ENCODE peak calls at places on chromosomes 3 and 15, in nine cellular contexts. One of them, this sample, is unnamed.

GRCh38 chr15:48556159-48556897 is 89.2 kb downstream of the FBN1 start:
- DNase-seq in A549: no peak
- DNase-seq in AG04450: no peak
- DNase-seq in hepatocyte: no peak
- DNase-seq in transverse colon: no peak
- DNase-seq in WERI-Rb-1: no peak
- DNase-seq in psoas muscle: no peak
- DNase-seq in ovary: no peak
- DNase-seq in body of pancreas: no peak
- DNase-seq in this sample: no peak

GRCh38 chr15:50744601-50745000 is 20.9 kb downstream of the SPPL2A start:
- DNase-seq in psoas muscle: no peak
- DNase-seq in AG04450: no peak
- DNase-seq in ovary: no peak
- DNase-seq in WERI-Rb-1: no peak
- DNase-seq in hepatocyte: no peak
- DNase-seq in transverse colon: no peak
- DNase-seq in body of pancreas: no peak
- DNase-seq in A549: no peak
- DNase-seq in this sample: no peak

GRCh38 chr15:75864213-75865059 is 21.2 kb downstream of the UBE2Q2 start:
- DNase-seq in psoas muscle: no peak
- DNase-seq in transverse colon: no peak
- DNase-seq in AG04450: no peak
- DNase-seq in WERI-Rb-1: no peak
- DNase-seq in A549: no peak
- DNase-seq in body of pancreas: no peak
- DNase-seq in ovary: no peak
- DNase-seq in hepatocyte: no peak
- DNase-seq in this sample: no peak

GRCh38 chr15:39583586-39584265 is 2.8 kb downstream of the THBS1 start:
- DNase-seq in AG04450: no peak
- DNase-seq in ovary: peak
- DNase-seq in psoas muscle: no peak
- DNase-seq in WERI-Rb-1: peak
- DNase-seq in body of pancreas: no peak
- DNase-seq in hepatocyte: peak
- DNase-seq in A549: peak
- DNase-seq in transverse colon: peak
- DNase-seq in this sample: peak

GRCh38 chr3:191070762-191071365 is 128.2 kb upstream of the OSTN start:
- DNase-seq in ovary: no peak
- DNase-seq in transverse colon: no peak
- DNase-seq in A549: no peak
- DNase-seq in hepatocyte: no peak
- DNase-seq in WERI-Rb-1: no peak
- DNase-seq in psoas muscle: no peak
- DNase-seq in AG04450: no peak
- DNase-seq in body of pancreas: no peak
- DNase-seq in this sample: no peak

GRCh38 chr3:11154036-11154952 is at the start of gene HRH1:
- DNase-seq in body of pancreas: no peak
- DNase-seq in ovary: peak
- DNase-seq in psoas muscle: peak
- DNase-seq in A549: peak
- DNase-seq in WERI-Rb-1: no peak
- DNase-seq in hepatocyte: peak
- DNase-seq in transverse colon: peak
- DNase-seq in AG04450: no peak
- DNase-seq in this sample: no peak

GRCh38 chr3:21163961-21164360 is 587.0 kb downstream of the ZNF385D start:
- DNase-seq in hepatocyte: no peak
- DNase-seq in body of pancreas: no peak
- DNase-seq in transverse colon: no peak
- DNase-seq in A549: no peak
- DNase-seq in WERI-Rb-1: no peak
- DNase-seq in psoas muscle: no peak
- DNase-seq in AG04450: no peak
- DNase-seq in ovary: no peak
- DNase-seq in this sample: no peak

GRCh38 chr3:4748701-4749378 is 230.4 kb upstream of the BHLHE40 start:
- DNase-seq in ovary: no peak
- DNase-seq in WERI-Rb-1: no peak
- DNase-seq in hepatocyte: peak
- DNase-seq in AG04450: no peak
- DNase-seq in A549: no peak
- DNase-seq in transverse colon: no peak
- DNase-seq in psoas muscle: no peak
- DNase-seq in body of pancreas: no peak
- DNase-seq in this sample: no peak

GRCh38 chr3:196662711-196663571 is 23.4 kb downstream of the NRROS start:
- DNase-seq in WERI-Rb-1: peak
- DNase-seq in A549: no peak
- DNase-seq in hepatocyte: no peak
- DNase-seq in transverse colon: no peak
- DNase-seq in AG04450: no peak
- DNase-seq in body of pancreas: no peak
- DNase-seq in ovary: no peak
- DNase-seq in psoas muscle: no peak
- DNase-seq in this sample: no peak

GRCh38 chr3:65604863-65605526 is 433.7 kb downstream of the MAGI1 start:
- DNase-seq in psoas muscle: no peak
- DNase-seq in AG04450: no peak
- DNase-seq in hepatocyte: no peak
- DNase-seq in WERI-Rb-1: no peak
- DNase-seq in ovary: no peak
- DNase-seq in body of pancreas: no peak
- DNase-seq in A549: no peak
- DNase-seq in transverse colon: no peak
- DNase-seq in this sample: peak

GRCh38 chr15:95262866-95263564 is 1031.7 kb downstream of the MCTP2 start:
- DNase-seq in body of pancreas: no peak
- DNase-seq in ovary: no peak
- DNase-seq in A549: no peak
- DNase-seq in hepatocyte: no peak
- DNase-seq in WERI-Rb-1: no peak
- DNase-seq in psoas muscle: no peak
- DNase-seq in transverse colon: no peak
- DNase-seq in AG04450: no peak
- DNase-seq in this sample: peak

GRCh38 chr3:37905987-37906674 is 44.5 kb downstream of the CTDSPL start:
- DNase-seq in body of pancreas: no peak
- DNase-seq in AG04450: no peak
- DNase-seq in hepatocyte: peak
- DNase-seq in WERI-Rb-1: peak
- DNase-seq in A549: no peak
- DNase-seq in transverse colon: no peak
- DNase-seq in psoas muscle: no peak
- DNase-seq in ovary: no peak
- DNase-seq in this sample: no peak
- H3K27ac ChIP-seq in body of pancreas: peak
- H3K27ac ChIP-seq in AG04450: no peak
- H3K27ac ChIP-seq in hepatocyte: peak
- H3K27ac ChIP-seq in WERI-Rb-1: peak
- H3K27ac ChIP-seq in A549: no peak
- H3K27ac ChIP-seq in transverse colon: peak
- H3K27ac ChIP-seq in psoas muscle: peak
- H3K27ac ChIP-seq in ovary: no peak
- H3K27ac ChIP-seq in this sample: no peak

DNA sequence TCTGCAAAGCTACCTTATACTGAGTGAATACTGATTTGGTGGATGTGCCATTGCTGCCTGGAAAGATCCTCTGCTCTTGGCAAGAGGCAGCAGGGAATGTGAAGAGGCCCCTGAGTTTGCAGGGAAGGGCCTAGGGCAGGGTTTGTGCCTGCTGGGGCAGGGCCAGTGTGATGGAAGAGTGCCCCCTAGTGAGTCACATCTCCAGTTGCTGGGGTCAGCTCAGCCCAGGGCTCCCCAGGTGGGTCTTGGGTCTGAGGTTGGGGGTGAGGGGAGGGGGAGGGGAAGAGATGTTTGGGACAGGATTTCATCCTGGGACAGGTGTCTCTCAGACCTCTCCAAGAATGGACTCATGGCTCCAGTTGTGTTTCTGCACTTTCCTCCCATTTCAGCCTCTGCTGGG is 4.1 kb upstream of the AMOTL2 start:
- DNase-seq in psoas muscle: no peak
- DNase-seq in WERI-Rb-1: peak
- DNase-seq in ovary: peak
- DNase-seq in transverse colon: peak
- DNase-seq in hepatocyte: peak
- DNase-seq in A549: no peak
- DNase-seq in AG04450: no peak
- DNase-seq in body of pancreas: peak
- DNase-seq in this sample: no peak
- TF ChIP-seq CTCF in psoas muscle: peak
- TF ChIP-seq CTCF in WERI-Rb-1: peak
- TF ChIP-seq CTCF in ovary: no peak
- TF ChIP-seq CTCF in transverse colon: peak
- TF ChIP-seq CTCF in hepatocyte: peak
- TF ChIP-seq CTCF in A549: peak
- TF ChIP-seq CTCF in AG04450: no peak
- TF ChIP-seq CTCF in body of pancreas: peak
- TF ChIP-seq CTCF in this sample: peak

DNA sequence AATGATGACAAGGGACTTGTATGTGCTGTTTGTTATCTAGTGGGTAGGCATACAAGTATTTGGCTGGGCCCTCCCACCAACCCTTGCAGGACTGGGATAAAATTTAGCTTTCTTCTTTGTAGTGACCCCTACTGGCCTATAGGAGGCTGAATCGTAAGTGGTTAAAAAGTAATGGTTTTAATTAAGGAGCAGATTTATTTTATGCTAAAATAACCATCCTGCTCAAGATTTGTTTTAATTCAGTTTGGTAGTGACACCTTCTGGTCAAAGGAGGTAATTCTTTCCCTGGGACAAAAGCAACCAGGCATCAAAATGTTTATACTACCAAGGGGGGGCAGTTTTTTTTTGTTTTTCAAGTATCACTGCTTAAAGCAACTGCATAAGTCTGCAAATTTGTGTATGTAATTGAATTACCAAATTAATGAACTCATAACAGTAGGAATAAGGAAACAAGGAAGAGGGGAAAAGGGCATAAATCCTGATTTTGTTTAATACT is 70.7 kb downstream of the TOP2B start:
- DNase-seq in ovary: no peak
- DNase-seq in hepatocyte: peak
- DNase-seq in A549: peak
- DNase-seq in body of pancreas: no peak
- DNase-seq in WERI-Rb-1: peak
- DNase-seq in transverse colon: no peak
- DNase-seq in psoas muscle: no peak
- DNase-seq in AG04450: peak
- DNase-seq in this sample: peak
- H3K27ac ChIP-seq in ovary: no peak
- H3K27ac ChIP-seq in hepatocyte: peak
- H3K27ac ChIP-seq in A549: peak
- H3K27ac ChIP-seq in body of pancreas: no peak
- H3K27ac ChIP-seq in WERI-Rb-1: no peak
- H3K27ac ChIP-seq in transverse colon: no peak
- H3K27ac ChIP-seq in psoas muscle: peak
- H3K27ac ChIP-seq in AG04450: no peak
- H3K27ac ChIP-seq in this sample: no peak

DNA sequence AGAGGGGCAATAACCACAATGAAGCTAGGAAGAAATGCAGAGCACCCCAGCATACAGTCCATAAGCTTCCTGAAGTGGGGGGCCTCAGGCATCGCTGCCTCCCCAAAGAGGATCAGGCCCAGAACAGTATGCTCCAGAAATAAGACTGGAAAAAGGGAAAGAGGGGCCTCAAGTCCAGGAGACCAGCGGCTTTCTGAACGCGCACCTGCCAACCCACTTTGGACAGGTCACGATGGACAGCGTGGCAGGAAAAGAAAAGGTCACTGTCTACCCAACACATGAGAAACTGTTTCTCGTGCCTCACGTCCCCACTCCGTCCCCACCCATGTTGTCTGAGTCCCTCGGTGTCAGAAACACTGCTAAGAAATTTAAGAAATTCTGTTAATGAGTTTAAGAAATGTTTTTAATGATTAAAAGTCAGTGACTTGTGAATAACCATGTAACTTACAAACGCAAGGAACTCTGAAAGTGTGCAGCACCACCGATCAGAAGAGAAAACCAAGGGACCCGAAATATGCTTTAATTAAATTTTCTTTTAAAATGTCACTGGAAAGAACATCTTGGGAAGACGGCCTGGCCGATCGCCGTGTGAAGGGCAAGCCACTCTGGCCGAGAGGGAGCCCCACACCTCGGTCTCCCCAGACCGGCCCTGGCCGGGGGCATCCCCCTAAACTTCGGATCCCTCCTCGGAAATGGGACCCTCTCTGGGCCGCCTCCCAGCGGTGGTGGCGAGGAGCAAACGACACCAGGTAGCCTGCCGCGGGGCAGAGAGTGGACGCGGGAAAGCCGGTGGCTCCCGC is 1.7 kb upstream of the PPARG start:
- DNase-seq in hepatocyte: peak
- DNase-seq in A549: peak
- DNase-seq in transverse colon: peak
- DNase-seq in AG04450: no peak
- DNase-seq in WERI-Rb-1: peak
- DNase-seq in body of pancreas: no peak
- DNase-seq in ovary: peak
- DNase-seq in psoas muscle: peak
- DNase-seq in this sample: no peak
- TF ChIP-seq CTCF in hepatocyte: peak
- TF ChIP-seq CTCF in A549: no peak
- TF ChIP-seq CTCF in transverse colon: peak
- TF ChIP-seq CTCF in AG04450: peak
- TF ChIP-seq CTCF in WERI-Rb-1: peak
- TF ChIP-seq CTCF in body of pancreas: no peak
- TF ChIP-seq CTCF in ovary: no peak
- TF ChIP-seq CTCF in psoas muscle: no peak
- TF ChIP-seq CTCF in this sample: peak

This sample was measured in foreskin keratinocyte.